ENCODE peak calls at places on chromosomes 11 and 22, in eight cellular contexts. T, N, A, O, P, G, M and Q are unnamed samples. For H3K4me1, the result is how much of the 10 kb centered on the place peaks cover.

GRCh38 chr22:37887610-37888378 is 18.3 kb upstream of the MICALL1 start:
- DNase-seq in T (no peak), G (no peak), N (peak), O (peak), A (peak), M (no peak), P (no peak), Q (no peak)

GRCh38 chr22:41782316-41782715 is 18.2 kb upstream of the CCDC134 start:
- DNase-seq in T (no peak), P (no peak), N (no peak), M (no peak), G (no peak), O (no peak), A (no peak), Q (no peak)

GRCh38 chr22:35617137-35617755 is at the start of gene MB:
- DNase-seq in T (peak), G (no peak), O (no peak), A (no peak), P (no peak), M (no peak), N (no peak), Q (no peak)

GRCh38 chr22:29581799-29582198 is 886 bp upstream of the NIPSNAP1 start:
- DNase-seq in T (no peak), N (no peak), M (no peak), O (no peak), G (peak), A (no peak), P (no peak), Q (no peak)

GRCh38 chr22:20406686-20407408 is 12.9 kb downstream of the ZNF74 start:
- DNase-seq in M (no peak), O (no peak), P (peak), T (no peak), N (no peak), A (no peak), G (no peak), Q (no peak)

GRCh38 chr11:119726585-119727522 is 2.1 kb downstream of the NECTIN1 start:
- DNase-seq in M (no peak), A (no peak), O (no peak), G (peak), P (no peak), N (no peak), T (no peak), Q (no peak)

GRCh38 chr11:33664166-33664565 is 36.5 kb downstream of the C11orf91 start:
- DNase-seq in O (no peak), A (no peak), G (no peak), M (no peak), N (no peak), T (no peak), P (no peak), Q (no peak)

GRCh38 chr11:105935791-105936190 is 86.2 kb downstream of the MSANTD4 start:
- DNase-seq in G (no peak), A (peak), P (no peak), O (no peak), T (no peak), N (no peak), M (no peak), Q (no peak)

GRCh38 chr11:31655483-31655882 is 145.9 kb downstream of the ELP4 start:
- DNase-seq in P (no peak), M (no peak), N (no peak), T (no peak), G (no peak), A (peak), O (no peak), Q (no peak)

GRCh38 chr11:6297831-6298230 is 22.5 kb downstream of the CAVIN3 start:
- DNase-seq in N (no peak), P (no peak), T (no peak), A (no peak), G (no peak), O (no peak), M (no peak), Q (no peak)

GRCh38 chr22:38504731-38505594 is 1.1 kb downstream of the DDX17 start:
- DNase-seq in P (peak), O (peak), G (peak), N (peak), M (no peak), T (peak), A (peak), Q (no peak)

GRCh38 chr22:45565973-45566372 is 63.3 kb downstream of the FBLN1 start:
- DNase-seq in O (no peak), N (no peak), T (no peak), G (no peak), P (no peak), M (no peak), A (no peak), Q (no peak)

GRCh38 chr11:13278620-13279486 is 1.3 kb downstream of the BMAL1 start:
- DNase-seq in O (no peak), N (no peak), A (no peak), G (peak), P (no peak), T (no peak), M (no peak), Q (no peak)

DNA sequence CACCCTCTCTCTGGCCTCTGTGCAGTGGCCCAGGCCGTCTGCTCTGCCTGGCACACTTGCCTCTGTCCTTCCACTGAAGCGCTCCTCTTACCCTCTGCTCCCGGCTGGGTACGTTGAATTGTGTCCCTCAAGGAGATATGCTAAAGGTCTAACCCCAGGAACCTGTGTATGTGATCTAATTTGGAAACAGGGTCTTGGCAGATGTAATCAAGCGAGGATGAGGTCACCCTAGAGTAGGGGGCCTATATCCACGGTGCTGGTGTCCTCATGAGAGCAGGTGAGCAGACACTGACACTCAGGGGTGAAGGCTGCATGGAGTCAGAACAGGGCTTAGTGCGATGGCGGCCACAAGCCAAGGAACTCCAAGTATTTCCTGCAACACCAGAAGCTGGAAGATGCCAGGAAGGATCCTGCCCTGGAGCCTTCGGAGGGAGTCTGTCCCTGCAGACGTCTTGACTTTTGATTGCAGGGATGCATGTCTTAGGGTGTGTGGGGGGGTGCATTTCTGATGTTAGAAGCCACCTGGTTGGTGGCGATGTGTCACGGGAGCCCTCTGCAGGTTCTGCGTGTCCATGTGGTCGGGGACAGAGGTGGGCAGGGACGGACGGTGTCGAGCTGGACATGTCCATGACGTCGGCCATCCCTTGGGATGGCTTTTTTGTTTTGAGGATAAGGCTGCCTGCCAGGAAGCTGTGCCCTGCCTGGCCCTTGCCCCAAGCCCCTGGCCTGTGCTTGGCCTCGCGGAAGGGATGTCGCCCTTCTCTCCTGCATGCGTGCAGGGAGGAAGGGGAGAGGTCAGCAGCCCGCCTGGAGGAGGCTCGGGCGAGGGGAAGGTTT is 68.6 kb downstream of the LRP5 start:
- DNase-seq in T (peak), P (peak), G (no peak), N (no peak), A (peak), O (no peak), M (no peak), Q (no peak)
- TF ChIP-seq POLR2A in T (no peak), P (no peak), G (no peak), N (no peak), A (no peak), O (no peak), M (no peak), Q (no peak)

DNA sequence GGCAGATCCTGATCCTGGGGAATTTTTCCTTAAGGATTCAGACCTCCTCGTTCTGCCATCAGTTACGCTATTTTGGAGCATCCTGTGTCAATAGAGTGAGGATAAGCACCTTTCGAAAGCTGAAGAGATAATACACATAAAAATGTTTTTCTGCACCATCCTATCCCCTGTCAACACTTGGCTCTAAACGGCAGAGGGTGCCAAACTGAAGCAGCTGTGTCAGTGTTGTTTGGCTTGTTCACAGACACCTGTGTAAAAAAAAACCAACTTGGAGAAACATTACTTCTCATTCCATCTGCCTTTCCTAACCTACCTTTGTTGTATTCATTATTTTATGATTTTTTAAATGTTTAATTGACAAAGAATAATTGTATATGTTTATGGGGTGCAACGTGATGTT is 417.0 kb upstream of the DDI1 start:
- DNase-seq in P (no peak), O (peak), A (no peak), M (no peak), T (no peak), N (no peak), G (no peak), Q (no peak)
- TF ChIP-seq CTCF in P (no peak), O (no peak), A (no peak), M (no peak), T (no peak), N (no peak), G (no peak), Q (no peak)

DNA sequence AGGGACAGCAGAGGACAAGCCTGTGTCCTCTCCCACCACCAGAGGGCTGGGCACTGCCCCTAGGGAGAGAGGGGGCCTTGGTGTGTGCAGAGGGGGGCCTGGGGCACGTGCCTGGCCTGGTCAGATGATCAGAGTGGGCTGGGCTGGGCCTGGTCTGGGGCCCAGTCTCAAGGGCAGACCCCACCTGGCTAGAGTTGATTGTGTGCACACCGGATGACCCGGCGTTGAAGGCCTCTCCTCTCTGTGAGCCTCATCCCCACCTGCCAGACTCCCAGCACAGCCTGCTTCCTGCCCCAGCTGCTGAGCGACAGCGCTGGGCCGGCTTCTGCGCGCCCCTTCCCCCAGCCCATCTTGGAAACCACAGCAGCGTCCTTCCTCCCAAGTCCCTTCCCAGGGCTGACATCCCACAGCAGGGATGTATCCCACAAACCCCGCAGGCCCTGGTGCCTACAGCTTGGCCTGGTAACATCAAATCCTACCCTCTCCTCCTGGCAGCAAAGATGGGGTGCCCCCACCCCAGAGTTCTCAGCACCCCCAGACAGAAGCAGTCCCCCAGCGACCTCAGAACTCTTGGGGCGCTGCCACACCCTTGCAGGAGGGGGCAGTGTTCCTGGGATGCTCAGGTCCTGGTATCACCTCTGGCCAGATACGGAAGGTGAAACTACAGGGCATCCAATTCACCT is 11.1 kb upstream of the TSSC4 start:
- DNase-seq in A (no peak), P (no peak), M (no peak), N (no peak), O (no peak), T (no peak), G (no peak), Q (no peak)
- H3K4me1 ChIP-seq in A (under half), P (half or more), M (half or more), N (under half), O (half or more), T (half or more), G (half or more), Q (half or more)

DNA sequence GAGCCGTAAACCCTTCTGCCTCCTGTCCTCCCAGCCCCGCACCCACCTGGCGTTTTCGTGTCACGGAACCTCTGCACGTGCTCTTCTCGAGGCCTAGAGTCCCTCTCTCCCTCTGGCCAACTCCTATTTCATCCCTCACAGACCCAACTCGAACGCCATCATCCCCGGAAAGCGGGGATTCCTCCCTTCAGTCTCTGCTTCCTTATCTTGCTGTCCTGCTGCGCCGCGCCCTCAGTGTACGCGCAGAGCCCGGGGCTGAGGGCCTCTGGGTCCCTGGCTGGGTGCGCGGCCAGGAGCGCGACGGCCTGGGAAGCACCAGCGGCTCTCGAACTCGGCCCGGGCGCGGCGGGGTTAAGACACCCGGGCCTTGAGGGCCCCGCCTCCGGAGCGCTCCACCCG is 472 bp upstream of the ATG16L2 start:
- DNase-seq in G (peak), N (no peak), O (peak), T (peak), P (peak), M (peak), A (peak), Q (peak)
- TF ChIP-seq POLR2A in G (no peak), N (no peak), O (no peak), T (no peak), P (peak), M (no peak), A (peak), Q (no peak)

GRCh38 chr11:133153031-133153430 is 379.3 kb downstream of the OPCML start:
- DNase-seq in T (no peak), A (no peak), O (peak), G (no peak), M (no peak), P (no peak), N (no peak), Q (no peak)

GRCh38 chr11:133162228-133162627 is 370.1 kb downstream of the OPCML start:
- DNase-seq in G (peak), P (no peak), M (no peak), N (no peak), O (no peak), A (no peak), T (no peak), Q (no peak)

GRCh38 chr11:133160754-133161153 is 371.5 kb downstream of the OPCML start:
- DNase-seq in A (no peak), P (no peak), G (no peak), T (no peak), O (no peak), M (no peak), N (no peak), Q (no peak)

DNA sequence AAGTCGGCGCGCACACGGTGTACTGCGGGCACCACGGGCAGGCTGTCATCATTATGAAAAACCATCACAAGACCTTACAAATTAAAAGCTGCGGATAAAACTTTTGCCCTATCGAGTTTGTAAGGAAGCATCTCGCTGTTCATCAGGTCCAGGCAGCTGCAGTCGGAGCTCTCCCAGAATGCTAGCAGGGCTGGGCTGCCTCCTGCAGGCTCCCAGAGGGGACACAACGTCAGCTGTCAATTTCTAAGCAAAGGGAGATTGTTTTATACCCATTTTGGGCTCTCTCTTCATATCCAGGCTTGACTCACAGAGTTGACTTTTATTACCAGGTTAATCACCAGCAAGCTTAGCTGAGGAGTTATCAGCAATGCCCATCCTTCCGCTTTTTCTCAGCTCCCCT is 375.1 kb downstream of the OPCML start:
- DNase-seq in O (peak), T (no peak), N (no peak), M (no peak), A (no peak), G (no peak), P (no peak), Q (no peak)
- TF ChIP-seq CTCF in O (no peak), T (peak), N (no peak), M (no peak), A (no peak), G (no peak), P (no peak), Q (no peak)

GRCh38 chr22:22920104-22920654 is 32.6 kb downstream of the IGLL5 start:
- DNase-seq in M (no peak), N (no peak), P (no peak), G (no peak), T (no peak), A (no peak), O (no peak), Q (no peak)

GRCh38 chr22:22918297-22918965 is 30.8 kb downstream of the IGLL5 start:
- DNase-seq in N (no peak), A (no peak), T (no peak), O (no peak), P (no peak), M (no peak), G (no peak), Q (no peak)

GRCh38 chr22:22920910-22921550 is 33.4 kb downstream of the IGLL5 start:
- DNase-seq in M (no peak), P (no peak), O (no peak), G (no peak), T (no peak), N (no peak), A (no peak), Q (no peak)

GRCh38 chr22:22917377-22917776 is 29.8 kb downstream of the IGLL5 start:
- DNase-seq in O (no peak), M (no peak), T (no peak), P (no peak), A (no peak), G (no peak), N (no peak), Q (no peak)

GRCh38 chr22:22919041-22919440 is 31.4 kb downstream of the IGLL5 start:
- DNase-seq in N (no peak), G (no peak), O (no peak), A (no peak), T (no peak), P (no peak), M (no peak), Q (no peak)
- H3K4me1 ChIP-seq in N (under half), G (under half), O (under half), A (under half), T (under half), P (under half), M (under half), Q (under half)

DNA sequence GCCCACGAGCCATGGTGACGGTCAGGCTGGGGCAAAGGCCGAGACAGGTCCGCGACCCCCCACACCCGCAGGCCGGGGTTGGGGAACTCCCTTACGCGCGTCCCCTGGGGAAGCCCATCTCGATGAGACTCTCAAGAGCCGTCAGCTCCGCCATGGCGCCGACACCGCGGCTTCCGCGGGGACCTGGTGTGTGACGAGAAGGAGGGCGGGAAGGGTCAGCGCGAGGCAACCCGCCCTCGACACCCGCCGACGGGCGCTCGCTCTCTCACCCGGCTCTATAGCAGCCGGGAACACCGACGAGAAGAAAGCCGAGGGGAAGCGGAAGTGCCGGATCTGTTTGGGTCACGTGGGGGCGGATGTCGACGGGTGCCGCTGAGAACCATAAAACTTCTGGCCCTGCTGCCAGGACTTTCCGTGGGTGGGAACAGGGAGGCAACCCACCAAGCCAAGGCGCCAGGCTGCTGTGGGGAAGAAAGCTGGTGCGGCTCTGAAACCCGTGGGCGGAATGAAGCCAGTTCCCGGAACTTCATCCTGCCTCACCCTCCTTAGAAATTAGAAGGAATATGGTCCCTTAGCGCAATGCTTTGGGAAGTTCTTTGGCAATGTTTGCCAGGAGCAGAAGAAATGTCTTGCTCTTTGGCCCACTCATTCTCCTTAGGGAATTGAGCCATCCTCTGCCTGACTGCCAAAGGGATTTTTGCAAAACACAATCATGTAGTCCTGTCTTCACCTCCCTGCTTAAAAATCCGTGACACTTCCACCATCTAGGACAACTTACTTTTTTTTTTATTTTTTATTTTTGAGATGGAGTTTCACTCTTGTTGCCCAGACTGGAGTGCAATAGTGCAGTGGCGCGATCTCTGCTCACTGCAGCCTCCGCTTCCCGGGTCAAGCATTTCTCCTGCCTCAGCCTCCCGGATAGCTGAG is at the start of gene UBXN1:
- DNase-seq in P (peak), G (peak), M (peak), N (peak), T (peak), A (peak), O (peak), Q (peak)
- TF ChIP-seq POLR2A in P (peak), G (peak), M (no peak), N (peak), T (no peak), A (peak), O (no peak), Q (peak)